ENCODE peak calls at places on chromosomes 4 and X, in five cellular contexts. D, Y, G, W and U are unnamed samples.

GRCh38 chrX:39992300-39992699 is 105.5 kb downstream of the BCOR start:
- DNase-seq in D (no peak), Y (no peak), G (no peak), W (no peak), U (no peak)

GRCh38 chr4:127997534-127998388 is 32.6 kb downstream of the ABHD18 start:
- DNase-seq in D (peak; percentile 46), Y (no peak), G (peak; percentile 76), W (no peak), U (no peak)

GRCh38 chr4:164252286-164252685 is 501.6 kb upstream of the SMIM31 start:
- DNase-seq in D (peak; percentile 2), Y (peak; percentile 70), G (no peak), W (peak; percentile 36), U (peak; percentile 55)

GRCh38 chrX:56231706-56232105 is 450 bp upstream of the KLF8 start:
- DNase-seq in D (no peak), Y (peak; percentile 28), G (peak; percentile 9), W (no peak), U (no peak)

GRCh38 chr4:2251795-2252529 is 9.9 kb downstream of the MXD4 start:
- DNase-seq in D (no peak), Y (no peak), G (no peak), W (no peak), U (no peak)

GRCh38 chrX:153726286-153727107 is 1.8 kb downstream of the ABCD1 start:
- DNase-seq in D (peak; percentile 77), Y (peak; percentile 82), G (peak; percentile 57), W (peak; percentile 38), U (peak; percentile 68)

GRCh38 chr4:135672202-135672601 is 1470.6 kb upstream of the PABPC4L start:
- DNase-seq in D (no peak), Y (no peak), G (no peak), W (no peak), U (no peak)

GRCh38 chrX:120402363-120402762 is 40.5 kb downstream of the ATP1B4 start:
- DNase-seq in D (no peak), Y (no peak), G (no peak), W (no peak), U (no peak)

GRCh38 chr4:61934201-61934600 is 734.1 kb downstream of the ADGRL3 start:
- DNase-seq in D (no peak), Y (no peak), G (no peak), W (no peak), U (no peak)

GRCh38 chr4:82903737-82904136 is 3.2 kb downstream of the THAP9 start:
- DNase-seq in D (no peak), Y (no peak), G (no peak), W (no peak), U (no peak)

GRCh38 chrX:103398321-103398937 is 22.1 kb downstream of the BEX3 start:
- DNase-seq in D (peak; percentile 86), Y (no peak), G (peak; percentile 37), W (no peak), U (no peak)

GRCh38 chrX:123263246-123263757 is 79.2 kb downstream of the GRIA3 start:
- DNase-seq in D (no peak), Y (no peak), G (no peak), W (no peak), U (peak; percentile 5)

GRCh38 chr4:20456416-20456815 is 204.7 kb downstream of the SLIT2 start:
- DNase-seq in D (no peak), Y (no peak), G (no peak), W (no peak), U (no peak)

GRCh38 chrX:11435568-11435967 is 142.4 kb downstream of the AMELX start:
- DNase-seq in D (peak; percentile 81), Y (no peak), G (no peak), W (no peak), U (no peak)

GRCh38 chrX:67544871-67545771 is 1.3 kb downstream of the AR start:
- DNase-seq in D (peak; percentile 79), Y (peak; percentile 33), G (no peak), W (no peak), U (peak; percentile 15)

GRCh38 chr4:145937990-145938611 is 522 bp downstream of the ZNF827 start:
- DNase-seq in D (peak; percentile 59), Y (no peak), G (peak; percentile 26), W (no peak), U (peak; percentile 36)

GRCh38 chr4:2338754-2339457 is 77.0 kb upstream of the MXD4 start:
- DNase-seq in D (no peak), Y (peak; percentile 5), G (no peak), W (no peak), U (no peak)

GRCh38 chr4:150662686-150663085 is 80.7 kb downstream of the MAB21L2 start:
- DNase-seq in D (no peak), Y (no peak), G (no peak), W (no peak), U (no peak)

GRCh38 chr4:159227378-159227777 is 124.5 kb downstream of the RAPGEF2 start:
- DNase-seq in D (peak; percentile 54), Y (no peak), G (no peak), W (no peak), U (no peak)

GRCh38 chrX:85622635-85623034 is 243.2 kb upstream of the POF1B start:
- DNase-seq in D (no peak), Y (no peak), G (no peak), W (no peak), U (no peak)

GRCh38 chr4:4803216-4803903 is 56.1 kb upstream of the MSX1 start:
- DNase-seq in D (no peak), Y (no peak), G (no peak), W (no peak), U (no peak)

GRCh38 chr4:174040287-174040686 is 243.2 kb downstream of the FBXO8 start:
- DNase-seq in D (no peak), Y (no peak), G (no peak), W (no peak), U (no peak)
- H2BK12ac ChIP-seq in D (no peak overlapping the region), Y (no peak overlapping the region), G (no peak overlapping the region), W (no peak overlapping the region), U (no peak overlapping the region)

GRCh38 chr4:142077048-142077447 is 440.7 kb downstream of the IL15 start:
- DNase-seq in D (no peak), Y (no peak), G (no peak), W (no peak), U (no peak)
- H2BK12ac ChIP-seq in D (no peak overlapping the region), Y (no peak overlapping the region), G (no peak overlapping the region), W (no peak overlapping the region), U (no peak overlapping the region)

GRCh38 chrX:49228185-49228584 is 5.0 kb downstream of the CACNA1F start:
- DNase-seq in D (no peak), Y (no peak), G (no peak), W (no peak), U (no peak)

GRCh38 chrX:49231333-49232000 is 1.7 kb downstream of the CACNA1F start:
- DNase-seq in D (no peak), Y (no peak), G (no peak), W (no peak), U (no peak)

GRCh38 chrX:49233176-49233575 is at the start of gene CACNA1F:
- DNase-seq in D (no peak), Y (no peak), G (no peak), W (no peak), U (no peak)

GRCh38 chrX:49232525-49232924 is 615 bp downstream of the CACNA1F start:
- DNase-seq in D (no peak), Y (no peak), G (no peak), W (no peak), U (no peak)

DNA sequence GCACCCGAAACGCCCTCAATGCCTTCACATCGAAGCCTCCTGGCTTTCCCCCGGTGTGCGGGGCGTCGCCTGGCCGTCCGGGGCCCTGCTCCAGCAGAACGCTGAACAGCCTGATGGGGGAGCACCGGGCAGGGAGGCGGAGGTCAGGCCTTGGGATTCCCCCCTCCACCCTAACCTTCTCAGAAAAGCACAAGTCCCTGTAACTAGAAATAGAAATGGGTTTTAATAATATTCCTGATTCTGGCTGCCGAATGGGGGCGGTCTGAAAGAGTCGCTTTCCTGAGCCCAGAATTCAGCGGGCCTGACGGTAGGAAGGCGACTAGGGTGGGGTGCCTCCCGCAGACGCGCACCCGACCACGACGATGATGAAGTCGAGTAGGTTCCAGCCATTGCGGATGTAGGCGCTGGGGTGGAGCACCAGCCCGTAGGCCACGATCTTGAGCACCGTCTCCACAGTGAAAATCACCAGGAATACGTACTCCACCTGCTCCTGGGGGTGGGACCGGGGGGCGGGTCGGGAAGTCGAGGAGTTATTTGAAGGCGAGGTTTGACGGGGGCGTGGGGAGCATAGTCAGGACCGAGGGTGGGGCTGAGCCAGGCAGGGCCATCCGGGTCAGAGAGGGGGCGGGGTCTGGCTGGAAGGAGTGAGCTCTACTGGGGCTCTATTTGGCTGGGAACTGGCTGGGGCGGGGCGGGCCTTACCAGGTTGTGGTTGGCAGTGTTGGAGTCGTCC is 2.5 kb downstream of the CACNA1F start:
- DNase-seq in D (no peak), Y (peak; percentile 86), G (peak; percentile 8), W (no peak), U (peak; percentile 26)
- H2BK12ac ChIP-seq in D (no peak overlapping the region), Y (no peak overlapping the region), G (no peak overlapping the region), W (peak overlapping the region; percentile 60), U (peak overlapping the region; percentile 10)

GRCh38 chr4:173656898-173657297 is 126.9 kb upstream of the HAND2 start:
- DNase-seq in D (no peak), Y (no peak), G (no peak), W (no peak), U (no peak)

DNA sequence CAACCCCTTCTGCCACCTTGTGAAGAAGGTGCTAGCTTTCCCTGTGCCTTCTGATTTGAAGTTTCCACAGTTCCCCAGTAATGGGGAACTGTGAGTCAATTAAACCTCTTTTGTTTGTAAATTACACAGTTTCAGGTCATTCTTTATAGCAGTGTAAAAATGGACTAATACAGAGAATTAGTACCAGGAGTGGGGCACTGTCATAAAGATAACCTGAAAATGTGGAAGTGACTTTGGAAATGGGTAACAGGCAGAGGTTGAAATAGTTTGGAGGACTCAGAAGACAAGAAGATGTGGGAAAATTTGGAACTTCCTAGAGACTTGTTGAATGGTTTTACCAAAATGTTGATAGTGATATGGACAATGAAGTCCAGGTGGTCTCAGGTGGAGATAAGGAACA is 131.0 kb upstream of the HAND2 start:
- DNase-seq in D (no peak), Y (no peak), G (no peak), W (no peak), U (no peak)
- H2BK12ac ChIP-seq in D (no peak overlapping the region), Y (no peak overlapping the region), G (no peak overlapping the region), W (no peak overlapping the region), U (no peak overlapping the region)

GRCh38 chrX:63349307-63349706 is 1.8 kb downstream of the SPIN4 start:
- DNase-seq in D (no peak), Y (no peak), G (no peak), W (no peak), U (no peak)

GRCh38 chrX:63350979-63351616 is at the start of gene SPIN4:
- DNase-seq in D (peak; percentile 90), Y (peak; percentile 90), G (peak; percentile 78), W (peak; percentile 70), U (peak; percentile 74)

GRCh38 chrX:63354484-63354883 is 3.4 kb upstream of the SPIN4 start:
- DNase-seq in D (no peak), Y (no peak), G (no peak), W (no peak), U (no peak)

GRCh38 chrX:63350551-63350950 is 581 bp downstream of the SPIN4 start:
- DNase-seq in D (peak; percentile 34), Y (peak; percentile 30), G (peak; percentile 50), W (no peak), U (no peak)
- H2BK12ac ChIP-seq in D (no peak overlapping the region), Y (no peak overlapping the region), G (peak overlapping the region; percentile 11), W (peak overlapping the region; percentile 17), U (no peak overlapping the region)